ENCODE peak calls at places on chromosomes 3 and 15, in four cellular contexts. U, S, C and W are unnamed samples.

GRCh38 chr3:18099611-18100010 is 325.5 kb downstream of the SATB1 start:
- DNase-seq in U (no peak), S (no peak), C (no peak), W (peak)

GRCh38 chr15:33158359-33158758 is 36.2 kb downstream of the FMN1 start:
- DNase-seq in U (no peak), S (no peak), C (no peak), W (no peak)

GRCh38 chr15:31897746-31898145 is 132.6 kb upstream of the CHRNA7 start:
- DNase-seq in U (no peak), S (no peak), C (no peak), W (no peak)

GRCh38 chr3:58612825-58613224 is 35.6 kb upstream of the FAM107A start:
- DNase-seq in U (no peak), S (no peak), C (no peak), W (no peak)

GRCh38 chr15:48695088-48695834 is 49.8 kb upstream of the FBN1 start:
- DNase-seq in U (no peak), S (no peak), C (no peak), W (peak)

GRCh38 chr3:17672506-17672905 is 69.9 kb downstream of the TBC1D5 start:
- DNase-seq in U (no peak), S (no peak), C (no peak), W (no peak)

GRCh38 chr3:116059421-116060096 is 385.7 kb downstream of the LSAMP start:
- DNase-seq in U (no peak), S (no peak), C (no peak), W (peak)

GRCh38 chr15:83845230-83845629 is 191.3 kb downstream of the ADAMTSL3 start:
- DNase-seq in U (no peak), S (no peak), C (no peak), W (peak)

GRCh38 chr15:88440021-88440420 is 27.2 kb downstream of the MRPL46 start:
- DNase-seq in U (no peak), S (no peak), C (no peak), W (peak)

GRCh38 chr3:61343543-61343942 is 92.3 kb upstream of the FHIT start:
- DNase-seq in U (no peak), S (no peak), C (no peak), W (no peak)

GRCh38 chr15:82530606-82531379 is 9.5 kb downstream of the RPS17 start:
- DNase-seq in U (peak), S (peak), C (no peak), W (peak)

GRCh38 chr15:31260646-31261265 is 65.9 kb upstream of the KLF13 start:
- DNase-seq in U (no peak), S (no peak), C (no peak), W (no peak)

GRCh38 chr3:23320586-23321570 is 117.8 kb downstream of the UBE2E2 start:
- DNase-seq in U (no peak), S (no peak), C (no peak), W (no peak)

GRCh38 chr3:185152433-185153169 is at the start of gene C3orf70:
- DNase-seq in U (no peak), S (peak), C (peak), W (peak)

GRCh38 chr3:62876064-62876463 is 848 bp upstream of the CADPS start:
- DNase-seq in U (no peak), S (peak), C (no peak), W (peak)

GRCh38 chr3:112043621-112044201 is 9.2 kb downstream of the TMPRSS7 start:
- DNase-seq in U (peak), S (peak), C (peak), W (peak)

GRCh38 chr3:110397115-110397514 is 674.5 kb upstream of the NECTIN3 start:
- DNase-seq in U (no peak), S (no peak), C (no peak), W (no peak)

GRCh38 chr15:77749998-77750540 is 117.4 kb upstream of the LINGO1 start:
- DNase-seq in U (no peak), S (no peak), C (no peak), W (no peak)

GRCh38 chr3:128343287-128344045 is 123.2 kb downstream of the DNAJB8 start:
- DNase-seq in U (no peak), S (no peak), C (no peak), W (peak)

GRCh38 chr3:145801699-145802098 is 359.3 kb downstream of the PLOD2 start:
- DNase-seq in U (no peak), S (no peak), C (no peak), W (no peak)

GRCh38 chr3:124558898-124559649 is 171.2 kb upstream of the UMPS start:
- DNase-seq in U (no peak), S (peak), C (no peak), W (peak)

GRCh38 chr3:101690972-101691371 is 4.5 kb upstream of the RPL24 start:
- DNase-seq in U (no peak), S (no peak), C (no peak), W (no peak)

GRCh38 chr3:52240059-52240885 is 1.3 kb upstream of the TWF2 start:
- DNase-seq in U (peak), S (no peak), C (peak), W (peak)

GRCh38 chr3:33372218-33373081 is 67.8 kb downstream of the UBP1 start:
- DNase-seq in U (peak), S (peak), C (peak), W (peak)

GRCh38 chr3:125147491-125147820 is 65.1 kb downstream of the SLC12A8 start:
- DNase-seq in U (no peak), S (no peak), C (no peak), W (no peak)